ENCODE peak calls at places on chromosomes 11 and 22, in five cellular contexts. One of them, this sample, is unnamed.

GRCh38 chr11:65557280-65558001 is 718 bp downstream of the LTBP3 start:
- DNase-seq in upper lobe of right lung: no peak
- DNase-seq in prostate gland: no peak
- DNase-seq in gastrocnemius medialis: no peak
- DNase-seq in upper lobe of left lung: no peak
- DNase-seq in this sample: no peak

GRCh38 chr22:38097058-38097457 is 13.1 kb upstream of the SLC16A8 start:
- DNase-seq in upper lobe of right lung: no peak
- DNase-seq in prostate gland: no peak
- DNase-seq in gastrocnemius medialis: no peak
- DNase-seq in upper lobe of left lung: no peak
- DNase-seq in this sample: no peak

GRCh38 chr11:107565219-107565937 is at the start of gene ALKBH8:
- DNase-seq in upper lobe of right lung: peak
- DNase-seq in prostate gland: peak
- DNase-seq in gastrocnemius medialis: peak
- DNase-seq in upper lobe of left lung: peak
- DNase-seq in this sample: no peak

GRCh38 chr11:28701760-28702449 is 593.7 kb downstream of the METTL15 start:
- DNase-seq in upper lobe of right lung: no peak
- DNase-seq in prostate gland: peak
- DNase-seq in gastrocnemius medialis: no peak
- DNase-seq in upper lobe of left lung: no peak
- DNase-seq in this sample: no peak

GRCh38 chr11:83374311-83374710 is 88.1 kb upstream of the CCDC90B start:
- DNase-seq in upper lobe of right lung: no peak
- DNase-seq in prostate gland: no peak
- DNase-seq in gastrocnemius medialis: no peak
- DNase-seq in upper lobe of left lung: no peak
- DNase-seq in this sample: no peak

GRCh38 chr22:41862530-41863266 is 29.8 kb downstream of the SREBF2 start:
- DNase-seq in upper lobe of right lung: no peak
- DNase-seq in prostate gland: no peak
- DNase-seq in gastrocnemius medialis: no peak
- DNase-seq in upper lobe of left lung: peak
- DNase-seq in this sample: no peak

GRCh38 chr11:59197990-59198389 is 14.7 kb downstream of the MPEG1 start:
- DNase-seq in upper lobe of right lung: peak
- DNase-seq in prostate gland: peak
- DNase-seq in gastrocnemius medialis: peak
- DNase-seq in upper lobe of left lung: peak
- DNase-seq in this sample: no peak

GRCh38 chr22:30196141-30196866 is 50.3 kb downstream of the LIF start:
- DNase-seq in upper lobe of right lung: peak
- DNase-seq in prostate gland: peak
- DNase-seq in gastrocnemius medialis: peak
- DNase-seq in upper lobe of left lung: peak
- DNase-seq in this sample: peak

GRCh38 chr11:95119361-95120060 is 29.9 kb downstream of the ENDOD1 start:
- DNase-seq in upper lobe of right lung: no peak
- DNase-seq in prostate gland: peak
- DNase-seq in gastrocnemius medialis: peak
- DNase-seq in upper lobe of left lung: no peak
- DNase-seq in this sample: no peak

GRCh38 chr11:8070417-8071101 is 10.5 kb upstream of the TUB start:
- DNase-seq in upper lobe of right lung: no peak
- DNase-seq in prostate gland: no peak
- DNase-seq in gastrocnemius medialis: no peak
- DNase-seq in upper lobe of left lung: no peak
- DNase-seq in this sample: no peak

GRCh38 chr11:9047986-9048522 is 43.3 kb downstream of the SCUBE2 start:
- DNase-seq in upper lobe of right lung: no peak
- DNase-seq in prostate gland: no peak
- DNase-seq in gastrocnemius medialis: no peak
- DNase-seq in upper lobe of left lung: no peak
- DNase-seq in this sample: no peak

GRCh38 chr11:10394229-10395100 is 60.6 kb upstream of the AMPD3 start:
- DNase-seq in upper lobe of right lung: no peak
- DNase-seq in prostate gland: no peak
- DNase-seq in gastrocnemius medialis: no peak
- DNase-seq in upper lobe of left lung: no peak
- DNase-seq in this sample: no peak

GRCh38 chr11:47724041-47724729 is 9.0 kb upstream of the AGBL2 start:
- DNase-seq in upper lobe of right lung: no peak
- DNase-seq in prostate gland: no peak
- DNase-seq in gastrocnemius medialis: peak
- DNase-seq in upper lobe of left lung: peak
- DNase-seq in this sample: peak

GRCh38 chr11:111604392-111605009 is 2.3 kb downstream of the SIK2 start:
- DNase-seq in upper lobe of right lung: no peak
- DNase-seq in prostate gland: no peak
- DNase-seq in gastrocnemius medialis: no peak
- DNase-seq in upper lobe of left lung: no peak
- DNase-seq in this sample: no peak

GRCh38 chr11:112321521-112322172 is 61.0 kb upstream of the PLET1 start:
- DNase-seq in upper lobe of right lung: peak
- DNase-seq in prostate gland: peak
- DNase-seq in gastrocnemius medialis: peak
- DNase-seq in upper lobe of left lung: peak
- DNase-seq in this sample: peak

GRCh38 chr11:101792814-101793213 is 122.0 kb upstream of the CEP126 start:
- DNase-seq in upper lobe of right lung: no peak
- DNase-seq in prostate gland: no peak
- DNase-seq in gastrocnemius medialis: no peak
- DNase-seq in upper lobe of left lung: no peak
- DNase-seq in this sample: no peak

GRCh38 chr22:39293766-39294368 is 25.6 kb downstream of the RPL3 start:
- DNase-seq in upper lobe of right lung: no peak
- DNase-seq in prostate gland: no peak
- DNase-seq in gastrocnemius medialis: no peak
- DNase-seq in upper lobe of left lung: no peak
- DNase-seq in this sample: no peak

GRCh38 chr22:30221121-30221992 is 25.2 kb downstream of the LIF start:
- DNase-seq in upper lobe of right lung: no peak
- DNase-seq in prostate gland: no peak
- DNase-seq in gastrocnemius medialis: no peak
- DNase-seq in upper lobe of left lung: no peak
- DNase-seq in this sample: no peak

GRCh38 chr11:92826597-92826996 is 142.9 kb upstream of the MTNR1B start:
- DNase-seq in upper lobe of right lung: no peak
- DNase-seq in prostate gland: no peak
- DNase-seq in gastrocnemius medialis: no peak
- DNase-seq in upper lobe of left lung: no peak
- DNase-seq in this sample: no peak

GRCh38 chr11:75422248-75423231 is 10.5 kb downstream of the KLHL35 start:
- DNase-seq in upper lobe of right lung: peak
- DNase-seq in prostate gland: peak
- DNase-seq in gastrocnemius medialis: no peak
- DNase-seq in upper lobe of left lung: peak
- DNase-seq in this sample: no peak

GRCh38 chr11:114073506-114074381 is 14.2 kb downstream of the ZBTB16 start:
- DNase-seq in upper lobe of right lung: no peak
- DNase-seq in prostate gland: no peak
- DNase-seq in gastrocnemius medialis: peak
- DNase-seq in upper lobe of left lung: no peak
- DNase-seq in this sample: no peak

GRCh38 chr11:114075343-114075610 is 15.8 kb downstream of the ZBTB16 start:
- DNase-seq in upper lobe of right lung: no peak
- DNase-seq in prostate gland: no peak
- DNase-seq in gastrocnemius medialis: no peak
- DNase-seq in upper lobe of left lung: no peak
- DNase-seq in this sample: no peak

GRCh38 chr11:114070464-114071139 is 11.1 kb downstream of the ZBTB16 start:
- DNase-seq in upper lobe of right lung: no peak
- DNase-seq in prostate gland: no peak
- DNase-seq in gastrocnemius medialis: peak
- DNase-seq in upper lobe of left lung: no peak
- DNase-seq in this sample: no peak

GRCh38 chr11:114074546-114075342 is 15.2 kb downstream of the ZBTB16 start:
- DNase-seq in upper lobe of right lung: no peak
- DNase-seq in prostate gland: no peak
- DNase-seq in gastrocnemius medialis: peak
- DNase-seq in upper lobe of left lung: peak
- DNase-seq in this sample: no peak

DNA sequence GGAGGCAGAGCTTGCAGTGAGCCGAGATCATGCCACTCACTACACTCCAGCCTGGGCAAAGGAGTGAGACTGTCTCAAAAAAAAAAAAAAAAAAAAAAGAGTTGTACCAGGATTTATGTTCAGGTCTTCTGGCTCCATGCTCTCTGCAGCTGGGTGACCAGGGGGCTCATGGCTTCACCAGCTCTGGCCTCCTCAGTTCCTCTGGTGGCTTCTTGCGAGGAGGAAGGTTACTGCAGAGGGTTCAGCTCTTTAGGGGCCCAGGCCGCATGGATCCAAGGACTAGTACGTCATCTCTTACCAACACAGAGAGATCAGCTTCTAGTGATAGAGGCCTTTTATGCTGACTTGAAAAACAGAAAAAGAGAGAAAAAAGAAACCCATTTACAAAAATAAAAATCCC is 13.5 kb downstream of the ZBTB16 start:
- DNase-seq in upper lobe of right lung: peak
- DNase-seq in prostate gland: no peak
- DNase-seq in gastrocnemius medialis: peak
- DNase-seq in upper lobe of left lung: no peak
- DNase-seq in this sample: no peak
- H3K4me3 ChIP-seq in upper lobe of right lung: no peak
- H3K4me3 ChIP-seq in prostate gland: no peak
- H3K4me3 ChIP-seq in gastrocnemius medialis: peak
- H3K4me3 ChIP-seq in upper lobe of left lung: peak
- H3K4me3 ChIP-seq in this sample: no peak

DNA sequence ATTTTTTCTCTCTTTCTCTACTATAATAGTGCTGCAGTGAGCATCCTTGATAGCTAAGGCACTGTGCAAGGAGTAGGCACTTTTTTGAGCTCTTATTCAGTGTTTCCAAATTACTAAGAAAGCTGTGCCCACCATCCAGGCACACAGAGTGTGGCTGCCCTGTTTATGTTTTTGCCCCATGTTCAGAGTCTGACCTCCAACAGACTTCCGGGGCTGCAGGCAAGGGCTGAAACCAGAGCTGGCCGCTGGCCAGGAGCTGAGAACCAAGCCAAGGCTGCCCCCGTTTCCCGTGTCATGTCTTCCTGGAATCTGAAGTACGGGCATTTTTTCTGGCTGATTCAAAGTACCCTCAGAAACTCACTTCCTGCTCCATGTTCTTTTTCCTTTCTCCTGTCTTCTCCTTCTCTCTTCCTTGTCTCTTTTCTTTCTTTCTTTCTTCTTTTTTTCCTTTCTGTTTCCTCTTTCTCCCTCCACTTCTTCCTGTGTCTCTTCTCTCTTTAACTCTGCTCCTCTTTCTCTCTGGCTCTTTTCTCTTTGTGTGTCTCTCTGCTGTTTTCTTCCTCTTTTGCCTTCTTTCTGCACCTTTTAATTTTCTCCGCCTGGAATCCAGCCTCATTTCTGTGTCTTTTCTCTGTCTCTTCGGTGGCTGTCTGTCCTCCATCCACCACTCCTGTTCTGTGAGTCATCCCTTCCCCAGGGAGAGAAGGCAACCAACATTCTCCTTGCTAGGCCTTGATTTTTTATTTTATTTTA is 17.0 kb upstream of the KCTD14 start:
- DNase-seq in upper lobe of right lung: peak
- DNase-seq in prostate gland: peak
- DNase-seq in gastrocnemius medialis: peak
- DNase-seq in upper lobe of left lung: peak
- DNase-seq in this sample: no peak
- H3K4me3 ChIP-seq in upper lobe of right lung: no peak
- H3K4me3 ChIP-seq in prostate gland: no peak
- H3K4me3 ChIP-seq in gastrocnemius medialis: peak
- H3K4me3 ChIP-seq in upper lobe of left lung: peak
- H3K4me3 ChIP-seq in this sample: no peak

DNA sequence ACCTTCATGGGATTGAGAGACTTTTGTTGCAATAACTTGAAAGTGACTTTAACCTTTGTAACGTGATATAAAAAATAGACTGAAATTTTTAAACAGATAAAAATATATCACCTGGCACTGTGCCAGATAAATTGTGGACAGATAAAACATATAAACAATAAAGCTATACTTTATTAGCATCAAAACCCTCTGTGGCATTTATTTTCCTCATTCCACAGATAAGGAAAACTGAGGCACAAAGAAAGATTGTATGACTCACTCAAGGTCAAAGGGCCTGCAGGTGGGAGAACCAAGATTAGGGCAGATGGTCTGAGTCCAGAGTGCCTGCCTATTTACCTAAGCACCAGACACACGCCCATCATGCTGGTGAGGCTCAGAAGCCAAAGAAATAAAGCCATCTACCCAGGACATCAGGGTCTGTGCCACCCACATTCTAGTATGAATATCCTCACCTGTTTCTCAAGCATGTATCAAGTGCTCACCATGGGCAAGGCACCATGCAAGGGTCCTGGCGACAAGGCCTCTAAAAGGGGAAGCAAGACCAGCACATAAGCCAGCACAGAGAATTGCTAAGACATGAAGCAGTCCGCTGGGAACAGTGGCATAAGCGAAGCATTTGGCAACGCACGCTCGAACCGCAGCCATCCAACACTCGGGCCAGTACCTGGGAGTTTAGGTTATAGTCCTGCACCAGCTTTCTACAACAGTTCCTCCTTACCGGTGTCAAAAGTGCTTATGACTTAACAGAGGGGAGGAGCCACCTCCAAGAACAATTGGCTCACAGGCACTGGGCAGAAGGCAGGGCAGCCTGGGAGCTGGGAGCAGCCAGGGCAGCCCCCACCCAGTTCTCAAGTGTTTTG is 17.6 kb downstream of the MYH9 start:
- DNase-seq in upper lobe of right lung: peak
- DNase-seq in prostate gland: peak
- DNase-seq in gastrocnemius medialis: peak
- DNase-seq in upper lobe of left lung: peak
- DNase-seq in this sample: no peak
- H3K4me3 ChIP-seq in upper lobe of right lung: peak
- H3K4me3 ChIP-seq in prostate gland: no peak
- H3K4me3 ChIP-seq in gastrocnemius medialis: peak
- H3K4me3 ChIP-seq in upper lobe of left lung: peak
- H3K4me3 ChIP-seq in this sample: no peak

GRCh38 chr11:133360860-133361688 is 171.2 kb downstream of the OPCML start:
- DNase-seq in upper lobe of right lung: no peak
- DNase-seq in prostate gland: no peak
- DNase-seq in gastrocnemius medialis: no peak
- DNase-seq in upper lobe of left lung: no peak
- DNase-seq in this sample: no peak
- H3K4me3 ChIP-seq in upper lobe of right lung: no peak
- H3K4me3 ChIP-seq in prostate gland: no peak
- H3K4me3 ChIP-seq in gastrocnemius medialis: no peak
- H3K4me3 ChIP-seq in upper lobe of left lung: no peak
- H3K4me3 ChIP-seq in this sample: no peak

DNA sequence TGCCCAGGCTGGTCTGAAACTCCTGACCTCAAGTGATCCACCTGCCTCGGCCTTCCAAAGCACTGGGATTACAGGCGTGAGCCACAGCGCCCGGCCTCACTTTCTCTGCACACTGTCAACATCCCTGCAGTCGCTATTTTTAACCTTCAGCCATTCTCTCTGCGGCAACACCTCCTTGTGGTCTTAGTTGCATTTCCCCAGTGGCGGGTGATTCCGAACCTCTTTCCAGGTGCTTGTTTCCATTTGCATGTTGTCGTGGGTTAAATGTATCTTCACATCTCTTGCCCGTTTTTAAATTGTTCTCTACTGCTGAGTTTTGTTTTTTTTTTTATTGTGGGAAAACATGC is 2.2 kb upstream of the SCT start:
- DNase-seq in upper lobe of right lung: no peak
- DNase-seq in prostate gland: no peak
- DNase-seq in gastrocnemius medialis: peak
- DNase-seq in upper lobe of left lung: no peak
- DNase-seq in this sample: no peak
- H3K4me3 ChIP-seq in upper lobe of right lung: no peak
- H3K4me3 ChIP-seq in prostate gland: no peak
- H3K4me3 ChIP-seq in gastrocnemius medialis: no peak
- H3K4me3 ChIP-seq in upper lobe of left lung: no peak
- H3K4me3 ChIP-seq in this sample: no peak

GRCh38 chr11:126318642-126319373 is 14.9 kb downstream of the DCPS start:
- DNase-seq in upper lobe of right lung: no peak
- DNase-seq in prostate gland: peak
- DNase-seq in gastrocnemius medialis: no peak
- DNase-seq in upper lobe of left lung: peak
- DNase-seq in this sample: no peak
- H3K4me3 ChIP-seq in upper lobe of right lung: no peak
- H3K4me3 ChIP-seq in prostate gland: no peak
- H3K4me3 ChIP-seq in gastrocnemius medialis: peak
- H3K4me3 ChIP-seq in upper lobe of left lung: no peak
- H3K4me3 ChIP-seq in this sample: no peak

This sample was measured in kidney epithelial cell.